ENCODE peak calls at places on chromosomes 7 and 10, in seven cellular contexts. One of them, this sample, is unnamed. For H3K27me3 and H3K36me3, the result is how much of the 10 kb centered on the place peaks cover.

GRCh38 chr7:104127204-104127603 is 80.6 kb downstream of the ORC5 start:
- DNase-seq in tibial artery: no peak
- DNase-seq in heart right ventricle: no peak
- DNase-seq in A673: no peak
- DNase-seq in CD8-positive, alpha-beta T cell: no peak
- DNase-seq in mammary epithelial cell: no peak
- DNase-seq in gastrocnemius medialis: no peak
- DNase-seq in this sample: no peak

GRCh38 chr7:44882899-44883298 is 2.4 kb downstream of the PURB start:
- DNase-seq in heart right ventricle: no peak
- DNase-seq in tibial artery: no peak
- DNase-seq in CD8-positive, alpha-beta T cell: no peak
- DNase-seq in mammary epithelial cell: no peak
- DNase-seq in gastrocnemius medialis: no peak
- DNase-seq in A673: no peak
- DNase-seq in this sample: no peak

GRCh38 chr7:122827763-122828162 is 58.5 kb downstream of the CADPS2 start:
- DNase-seq in heart right ventricle: no peak
- DNase-seq in tibial artery: no peak
- DNase-seq in A673: no peak
- DNase-seq in gastrocnemius medialis: no peak
- DNase-seq in mammary epithelial cell: no peak
- DNase-seq in CD8-positive, alpha-beta T cell: no peak
- DNase-seq in this sample: no peak

GRCh38 chr7:26052721-26053120 is 99.3 kb upstream of the NFE2L3 start:
- DNase-seq in mammary epithelial cell: peak
- DNase-seq in A673: no peak
- DNase-seq in heart right ventricle: no peak
- DNase-seq in gastrocnemius medialis: no peak
- DNase-seq in tibial artery: no peak
- DNase-seq in CD8-positive, alpha-beta T cell: no peak
- DNase-seq in this sample: peak

GRCh38 chr7:145350334-145350733 is 514.5 kb upstream of the TPK1 start:
- DNase-seq in tibial artery: no peak
- DNase-seq in heart right ventricle: no peak
- DNase-seq in CD8-positive, alpha-beta T cell: no peak
- DNase-seq in gastrocnemius medialis: no peak
- DNase-seq in A673: no peak
- DNase-seq in mammary epithelial cell: no peak
- DNase-seq in this sample: no peak

GRCh38 chr7:132568962-132569361 is 7.3 kb downstream of the PLXNA4 start:
- DNase-seq in gastrocnemius medialis: no peak
- DNase-seq in CD8-positive, alpha-beta T cell: no peak
- DNase-seq in tibial artery: no peak
- DNase-seq in A673: no peak
- DNase-seq in heart right ventricle: no peak
- DNase-seq in mammary epithelial cell: no peak
- DNase-seq in this sample: no peak

GRCh38 chr7:41709621-41710020 is 6.7 kb upstream of the INHBA start:
- DNase-seq in CD8-positive, alpha-beta T cell: no peak
- DNase-seq in A673: no peak
- DNase-seq in heart right ventricle: no peak
- DNase-seq in tibial artery: no peak
- DNase-seq in mammary epithelial cell: peak
- DNase-seq in gastrocnemius medialis: no peak
- DNase-seq in this sample: no peak

GRCh38 chr10:67609996-67610793 is 85.8 kb downstream of the CTNNA3 start:
- DNase-seq in tibial artery: no peak
- DNase-seq in mammary epithelial cell: no peak
- DNase-seq in A673: no peak
- DNase-seq in gastrocnemius medialis: no peak
- DNase-seq in heart right ventricle: no peak
- DNase-seq in CD8-positive, alpha-beta T cell: no peak
- DNase-seq in this sample: no peak

GRCh38 chr7:83672157-83672556 is 23.2 kb upstream of the SEMA3E start:
- DNase-seq in gastrocnemius medialis: no peak
- DNase-seq in heart right ventricle: no peak
- DNase-seq in tibial artery: no peak
- DNase-seq in mammary epithelial cell: no peak
- DNase-seq in A673: no peak
- DNase-seq in CD8-positive, alpha-beta T cell: no peak
- DNase-seq in this sample: no peak

GRCh38 chr7:101746311-101746710 is 71.1 kb upstream of the CUX1 start:
- DNase-seq in mammary epithelial cell: no peak
- DNase-seq in heart right ventricle: no peak
- DNase-seq in gastrocnemius medialis: no peak
- DNase-seq in A673: no peak
- DNase-seq in tibial artery: no peak
- DNase-seq in CD8-positive, alpha-beta T cell: no peak
- DNase-seq in this sample: no peak

GRCh38 chr7:97541188-97541587 is 190.7 kb upstream of the TAC1 start:
- DNase-seq in heart right ventricle: no peak
- DNase-seq in tibial artery: no peak
- DNase-seq in A673: no peak
- DNase-seq in mammary epithelial cell: no peak
- DNase-seq in gastrocnemius medialis: no peak
- DNase-seq in CD8-positive, alpha-beta T cell: no peak
- DNase-seq in this sample: no peak

GRCh38 chr7:40551685-40552576 is 417.1 kb downstream of the SUGCT start:
- DNase-seq in gastrocnemius medialis: no peak
- DNase-seq in A673: peak
- DNase-seq in tibial artery: no peak
- DNase-seq in heart right ventricle: no peak
- DNase-seq in mammary epithelial cell: peak
- DNase-seq in CD8-positive, alpha-beta T cell: no peak
- DNase-seq in this sample: peak

GRCh38 chr7:132256721-132257212 is 319.5 kb downstream of the PLXNA4 start:
- DNase-seq in tibial artery: no peak
- DNase-seq in A673: no peak
- DNase-seq in mammary epithelial cell: no peak
- DNase-seq in CD8-positive, alpha-beta T cell: no peak
- DNase-seq in gastrocnemius medialis: no peak
- DNase-seq in heart right ventricle: no peak
- DNase-seq in this sample: no peak

GRCh38 chr10:123890246-123890645 is 1.4 kb downstream of the CPXM2 start:
- DNase-seq in mammary epithelial cell: no peak
- DNase-seq in A673: no peak
- DNase-seq in gastrocnemius medialis: no peak
- DNase-seq in heart right ventricle: no peak
- DNase-seq in tibial artery: peak
- DNase-seq in CD8-positive, alpha-beta T cell: no peak
- DNase-seq in this sample: no peak

DNA sequence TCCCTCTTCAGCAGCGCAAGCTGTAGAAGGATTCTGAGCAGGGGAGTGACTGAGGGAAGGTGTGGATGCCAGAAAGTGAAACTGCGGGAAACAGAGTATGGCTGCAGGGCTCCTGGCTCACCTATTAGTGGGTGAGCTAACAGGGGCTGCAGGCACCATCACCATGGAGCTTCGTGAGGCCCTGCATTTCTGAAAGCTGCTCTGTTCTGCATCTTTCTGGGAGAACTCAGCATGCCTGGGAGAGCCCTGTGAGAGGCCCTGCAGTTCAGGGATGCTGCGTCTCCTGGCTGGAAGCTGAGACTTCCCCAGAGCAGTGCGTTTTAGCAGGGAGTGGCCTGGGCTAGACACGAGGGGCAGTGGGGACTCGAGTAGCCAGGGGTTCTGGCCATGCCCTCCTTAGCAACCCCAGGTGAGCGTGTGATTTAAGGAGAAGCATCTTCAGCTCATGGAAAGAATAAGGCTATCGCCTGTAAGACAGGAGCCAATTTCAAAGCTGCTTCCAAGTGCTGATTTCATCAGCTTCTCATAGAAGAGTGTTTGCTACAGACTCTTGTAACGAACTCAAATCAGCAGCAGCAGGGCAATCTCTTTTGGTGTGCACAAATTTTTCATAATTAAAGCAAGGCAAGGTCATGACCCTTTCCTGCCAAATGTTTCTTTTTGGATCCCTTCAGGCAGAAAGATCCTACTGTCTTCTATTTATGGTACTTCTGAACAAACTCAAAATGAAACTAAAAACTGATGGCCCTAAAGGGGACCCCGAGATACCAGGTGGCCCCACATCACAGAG is 293.6 kb upstream of the ZNF32 start:
- DNase-seq in gastrocnemius medialis: no peak
- DNase-seq in CD8-positive, alpha-beta T cell: no peak
- DNase-seq in tibial artery: no peak
- DNase-seq in heart right ventricle: no peak
- DNase-seq in A673: no peak
- DNase-seq in mammary epithelial cell: no peak
- DNase-seq in this sample: no peak
- H3K27me3 ChIP-seq in gastrocnemius medialis: under half
- H3K27me3 ChIP-seq in CD8-positive, alpha-beta T cell: under half
- H3K27me3 ChIP-seq in tibial artery: under half
- H3K27me3 ChIP-seq in heart right ventricle: under half
- H3K27me3 ChIP-seq in A673: under half
- H3K27me3 ChIP-seq in mammary epithelial cell: under half
- H3K27me3 ChIP-seq in this sample: under half

GRCh38 chr10:37754538-37755323 is 102.7 kb downstream of the ZNF248 start:
- DNase-seq in gastrocnemius medialis: no peak
- DNase-seq in mammary epithelial cell: peak
- DNase-seq in tibial artery: no peak
- DNase-seq in CD8-positive, alpha-beta T cell: no peak
- DNase-seq in heart right ventricle: peak
- DNase-seq in A673: peak
- DNase-seq in this sample: no peak
- TF ChIP-seq CTCF in gastrocnemius medialis: no peak
- TF ChIP-seq CTCF in mammary epithelial cell: peak
- TF ChIP-seq CTCF in tibial artery: no peak
- TF ChIP-seq CTCF in CD8-positive, alpha-beta T cell: no peak
- TF ChIP-seq CTCF in heart right ventricle: peak
- TF ChIP-seq CTCF in A673: peak
- TF ChIP-seq CTCF in this sample: no peak

DNA sequence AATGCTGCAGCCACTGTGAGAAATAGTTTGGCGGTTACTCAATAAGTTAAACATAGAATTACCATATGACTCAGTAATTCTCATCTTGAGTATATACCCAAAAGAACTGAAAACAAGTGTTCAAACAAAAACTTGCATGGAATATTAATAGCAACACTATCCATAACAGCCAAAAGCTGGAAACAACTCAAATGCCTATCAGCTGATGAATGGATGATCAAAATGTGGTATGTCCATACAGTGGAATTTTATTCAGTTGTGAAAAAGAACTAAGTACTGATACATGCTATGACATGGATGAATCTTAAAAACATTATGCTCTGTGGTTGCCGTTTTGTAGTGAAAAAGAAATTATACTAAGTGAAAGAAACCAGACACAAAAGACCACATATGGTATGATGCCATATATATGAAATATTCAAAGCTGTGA is 63.0 kb upstream of the SP4 start:
- DNase-seq in mammary epithelial cell: peak
- DNase-seq in tibial artery: no peak
- DNase-seq in CD8-positive, alpha-beta T cell: no peak
- DNase-seq in gastrocnemius medialis: no peak
- DNase-seq in heart right ventricle: no peak
- DNase-seq in A673: no peak
- DNase-seq in this sample: no peak
- H3K36me3 ChIP-seq in mammary epithelial cell: under half
- H3K36me3 ChIP-seq in tibial artery: under half
- H3K36me3 ChIP-seq in CD8-positive, alpha-beta T cell: under half
- H3K36me3 ChIP-seq in gastrocnemius medialis: under half
- H3K36me3 ChIP-seq in heart right ventricle: under half
- H3K36me3 ChIP-seq in A673: under half
- H3K36me3 ChIP-seq in this sample: under half

DNA sequence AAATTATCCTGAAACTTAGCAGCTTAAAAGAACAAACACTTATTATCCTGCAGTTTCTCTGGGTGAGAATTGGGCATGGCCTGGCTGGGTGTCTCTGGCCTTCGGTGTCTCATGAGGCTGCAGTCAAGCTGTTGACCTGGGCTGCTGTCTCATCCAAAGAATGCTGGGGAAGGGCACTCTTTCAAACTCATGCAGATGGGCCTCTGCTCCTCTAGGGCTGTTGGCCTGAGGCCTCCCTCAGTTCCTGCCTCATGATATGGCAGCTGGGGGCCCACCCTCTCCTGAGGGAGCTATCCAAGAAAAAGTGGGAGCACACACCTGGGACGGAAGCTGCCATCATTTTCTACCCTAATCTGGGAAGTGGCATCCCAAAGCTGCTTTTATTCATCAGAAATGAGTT is 43.6 kb downstream of the DRGX start:
- DNase-seq in heart right ventricle: no peak
- DNase-seq in gastrocnemius medialis: no peak
- DNase-seq in mammary epithelial cell: no peak
- DNase-seq in A673: no peak
- DNase-seq in tibial artery: no peak
- DNase-seq in CD8-positive, alpha-beta T cell: no peak
- DNase-seq in this sample: no peak
- H3K27me3 ChIP-seq in heart right ventricle: under half
- H3K27me3 ChIP-seq in gastrocnemius medialis: under half
- H3K27me3 ChIP-seq in mammary epithelial cell: under half
- H3K27me3 ChIP-seq in A673: under half
- H3K27me3 ChIP-seq in tibial artery: under half
- H3K27me3 ChIP-seq in CD8-positive, alpha-beta T cell: under half
- H3K27me3 ChIP-seq in this sample: under half

This sample was measured in kidney epithelial cell.